ENCODE peak calls at places on chromosomes 12 and 14, in ten cellular contexts. One of them, this sample, is unnamed.

GRCh38 chr12:42396473-42397259 is 70.7 kb downstream of the PPHLN1 start:
- DNase-seq in brain microvascular endothelial cell: no peak
- DNase-seq in endodermal cell: no peak
- DNase-seq in choroid plexus epithelial cell: no peak
- DNase-seq in upper lobe of right lung: no peak
- DNase-seq in GM20000: no peak
- DNase-seq in epithelial cell of esophagus: no peak
- DNase-seq in fibroblast of pulmonary artery: no peak
- DNase-seq in heart left ventricle: no peak
- DNase-seq in neural crest cell: no peak
- DNase-seq in this sample: no peak

GRCh38 chr12:121649403-121649802 is 20.1 kb downstream of the MORN3 start:
- DNase-seq in brain microvascular endothelial cell: no peak
- DNase-seq in endodermal cell: no peak
- DNase-seq in choroid plexus epithelial cell: no peak
- DNase-seq in upper lobe of right lung: no peak
- DNase-seq in GM20000: no peak
- DNase-seq in epithelial cell of esophagus: peak; percentile 37
- DNase-seq in fibroblast of pulmonary artery: no peak
- DNase-seq in heart left ventricle: no peak
- DNase-seq in neural crest cell: no peak
- DNase-seq in this sample: no peak

GRCh38 chr14:92482621-92483319 is 30.8 kb upstream of the RIN3 start:
- DNase-seq in brain microvascular endothelial cell: no peak
- DNase-seq in endodermal cell: no peak
- DNase-seq in choroid plexus epithelial cell: no peak
- DNase-seq in upper lobe of right lung: no peak
- DNase-seq in GM20000: no peak
- DNase-seq in epithelial cell of esophagus: no peak
- DNase-seq in fibroblast of pulmonary artery: no peak
- DNase-seq in heart left ventricle: peak; percentile 8
- DNase-seq in neural crest cell: no peak
- DNase-seq in this sample: no peak

GRCh38 chr14:103141117-103141796 is 18.0 kb downstream of the TNFAIP2 start:
- DNase-seq in brain microvascular endothelial cell: no peak
- DNase-seq in endodermal cell: peak; percentile 94
- DNase-seq in choroid plexus epithelial cell: peak; percentile 61
- DNase-seq in upper lobe of right lung: no peak
- DNase-seq in GM20000: peak; percentile 84
- DNase-seq in epithelial cell of esophagus: peak; percentile 56
- DNase-seq in fibroblast of pulmonary artery: peak; percentile 65
- DNase-seq in heart left ventricle: no peak
- DNase-seq in neural crest cell: no peak
- DNase-seq in this sample: peak; percentile 77

GRCh38 chr12:49902399-49903350 is 1.0 kb downstream of the FAIM2 start:
- DNase-seq in brain microvascular endothelial cell: no peak
- DNase-seq in endodermal cell: peak; percentile 89
- DNase-seq in choroid plexus epithelial cell: no peak
- DNase-seq in upper lobe of right lung: no peak
- DNase-seq in GM20000: no peak
- DNase-seq in epithelial cell of esophagus: no peak
- DNase-seq in fibroblast of pulmonary artery: no peak
- DNase-seq in heart left ventricle: no peak
- DNase-seq in neural crest cell: no peak
- DNase-seq in this sample: no peak

GRCh38 chr14:55438066-55438683 is 2.2 kb downstream of the TBPL2 start:
- DNase-seq in brain microvascular endothelial cell: peak; percentile 58
- DNase-seq in endodermal cell: peak; percentile 63
- DNase-seq in choroid plexus epithelial cell: peak; percentile 88
- DNase-seq in upper lobe of right lung: no peak
- DNase-seq in GM20000: peak; percentile 55
- DNase-seq in epithelial cell of esophagus: peak; percentile 76
- DNase-seq in fibroblast of pulmonary artery: peak; percentile 84
- DNase-seq in heart left ventricle: no peak
- DNase-seq in neural crest cell: no peak
- DNase-seq in this sample: peak; percentile 68

GRCh38 chr14:92143962-92144361 is 22.2 kb downstream of the CPSF2 start:
- DNase-seq in brain microvascular endothelial cell: no peak
- DNase-seq in endodermal cell: no peak
- DNase-seq in choroid plexus epithelial cell: peak; percentile 3
- DNase-seq in upper lobe of right lung: no peak
- DNase-seq in GM20000: no peak
- DNase-seq in epithelial cell of esophagus: no peak
- DNase-seq in fibroblast of pulmonary artery: no peak
- DNase-seq in heart left ventricle: no peak
- DNase-seq in neural crest cell: no peak
- DNase-seq in this sample: no peak

GRCh38 chr12:106080111-106080732 is 58.5 kb downstream of the NUAK1 start:
- DNase-seq in brain microvascular endothelial cell: peak; percentile 71
- DNase-seq in endodermal cell: peak; percentile 72
- DNase-seq in choroid plexus epithelial cell: peak; percentile 92
- DNase-seq in upper lobe of right lung: no peak
- DNase-seq in GM20000: no peak
- DNase-seq in epithelial cell of esophagus: no peak
- DNase-seq in fibroblast of pulmonary artery: peak; percentile 67
- DNase-seq in heart left ventricle: no peak
- DNase-seq in neural crest cell: peak; percentile 30
- DNase-seq in this sample: no peak

GRCh38 chr12:53180931-53181645 is 363 bp upstream of the CSAD start:
- DNase-seq in brain microvascular endothelial cell: peak; percentile 41
- DNase-seq in endodermal cell: peak; percentile 93
- DNase-seq in choroid plexus epithelial cell: peak; percentile 80
- DNase-seq in upper lobe of right lung: peak; percentile 91
- DNase-seq in GM20000: peak; percentile 94
- DNase-seq in epithelial cell of esophagus: peak; percentile 73
- DNase-seq in fibroblast of pulmonary artery: peak; percentile 70
- DNase-seq in heart left ventricle: peak; percentile 85
- DNase-seq in neural crest cell: peak; percentile 77
- DNase-seq in this sample: peak; percentile 68

GRCh38 chr14:97113339-97113738 is 316.2 kb downstream of the VRK1 start:
- DNase-seq in brain microvascular endothelial cell: no peak
- DNase-seq in endodermal cell: no peak
- DNase-seq in choroid plexus epithelial cell: no peak
- DNase-seq in upper lobe of right lung: no peak
- DNase-seq in GM20000: no peak
- DNase-seq in epithelial cell of esophagus: no peak
- DNase-seq in fibroblast of pulmonary artery: no peak
- DNase-seq in heart left ventricle: no peak
- DNase-seq in neural crest cell: no peak
- DNase-seq in this sample: peak; percentile 64

GRCh38 chr12:70609739-70610491 is 27.3 kb downstream of the PTPRB start:
- DNase-seq in brain microvascular endothelial cell: no peak
- DNase-seq in endodermal cell: peak; percentile 84
- DNase-seq in choroid plexus epithelial cell: no peak
- DNase-seq in upper lobe of right lung: peak; percentile 74
- DNase-seq in GM20000: no peak
- DNase-seq in epithelial cell of esophagus: peak; percentile 39
- DNase-seq in fibroblast of pulmonary artery: peak; percentile 38
- DNase-seq in heart left ventricle: peak; percentile 77
- DNase-seq in neural crest cell: peak; percentile 27
- DNase-seq in this sample: peak; percentile 35

GRCh38 chr12:94297876-94298520 is 149.6 kb downstream of the PLXNC1 start:
- DNase-seq in brain microvascular endothelial cell: no peak
- DNase-seq in endodermal cell: no peak
- DNase-seq in choroid plexus epithelial cell: no peak
- DNase-seq in upper lobe of right lung: no peak
- DNase-seq in GM20000: no peak
- DNase-seq in epithelial cell of esophagus: no peak
- DNase-seq in fibroblast of pulmonary artery: peak; percentile 21
- DNase-seq in heart left ventricle: no peak
- DNase-seq in neural crest cell: no peak
- DNase-seq in this sample: no peak

GRCh38 chr14:59882957-59883356 is 12.4 kb upstream of the RTN1 start:
- DNase-seq in brain microvascular endothelial cell: no peak
- DNase-seq in endodermal cell: no peak
- DNase-seq in choroid plexus epithelial cell: peak; percentile 33
- DNase-seq in upper lobe of right lung: no peak
- DNase-seq in GM20000: no peak
- DNase-seq in epithelial cell of esophagus: no peak
- DNase-seq in fibroblast of pulmonary artery: peak; percentile 3
- DNase-seq in heart left ventricle: no peak
- DNase-seq in neural crest cell: no peak
- DNase-seq in this sample: peak; percentile 19

GRCh38 chr12:14756331-14757143 is 46.7 kb downstream of the WBP11 start:
- DNase-seq in brain microvascular endothelial cell: no peak
- DNase-seq in endodermal cell: peak; percentile 85
- DNase-seq in choroid plexus epithelial cell: peak; percentile 34
- DNase-seq in upper lobe of right lung: no peak
- DNase-seq in GM20000: no peak
- DNase-seq in epithelial cell of esophagus: no peak
- DNase-seq in fibroblast of pulmonary artery: peak; percentile 20
- DNase-seq in heart left ventricle: no peak
- DNase-seq in neural crest cell: peak; percentile 22
- DNase-seq in this sample: no peak

GRCh38 chr12:93679308-93679933 is 2.2 kb downstream of the CRADD start:
- DNase-seq in brain microvascular endothelial cell: no peak
- DNase-seq in endodermal cell: no peak
- DNase-seq in choroid plexus epithelial cell: no peak
- DNase-seq in upper lobe of right lung: no peak
- DNase-seq in GM20000: no peak
- DNase-seq in epithelial cell of esophagus: no peak
- DNase-seq in fibroblast of pulmonary artery: no peak
- DNase-seq in heart left ventricle: peak; percentile 70
- DNase-seq in neural crest cell: no peak
- DNase-seq in this sample: no peak

GRCh38 chr12:27610380-27610779 is 85.9 kb upstream of the REP15 start:
- DNase-seq in brain microvascular endothelial cell: no peak
- DNase-seq in endodermal cell: no peak
- DNase-seq in choroid plexus epithelial cell: peak; percentile 79
- DNase-seq in upper lobe of right lung: no peak
- DNase-seq in GM20000: no peak
- DNase-seq in epithelial cell of esophagus: peak; percentile 90
- DNase-seq in fibroblast of pulmonary artery: peak; percentile 60
- DNase-seq in heart left ventricle: no peak
- DNase-seq in neural crest cell: no peak
- DNase-seq in this sample: peak; percentile 78

DNA sequence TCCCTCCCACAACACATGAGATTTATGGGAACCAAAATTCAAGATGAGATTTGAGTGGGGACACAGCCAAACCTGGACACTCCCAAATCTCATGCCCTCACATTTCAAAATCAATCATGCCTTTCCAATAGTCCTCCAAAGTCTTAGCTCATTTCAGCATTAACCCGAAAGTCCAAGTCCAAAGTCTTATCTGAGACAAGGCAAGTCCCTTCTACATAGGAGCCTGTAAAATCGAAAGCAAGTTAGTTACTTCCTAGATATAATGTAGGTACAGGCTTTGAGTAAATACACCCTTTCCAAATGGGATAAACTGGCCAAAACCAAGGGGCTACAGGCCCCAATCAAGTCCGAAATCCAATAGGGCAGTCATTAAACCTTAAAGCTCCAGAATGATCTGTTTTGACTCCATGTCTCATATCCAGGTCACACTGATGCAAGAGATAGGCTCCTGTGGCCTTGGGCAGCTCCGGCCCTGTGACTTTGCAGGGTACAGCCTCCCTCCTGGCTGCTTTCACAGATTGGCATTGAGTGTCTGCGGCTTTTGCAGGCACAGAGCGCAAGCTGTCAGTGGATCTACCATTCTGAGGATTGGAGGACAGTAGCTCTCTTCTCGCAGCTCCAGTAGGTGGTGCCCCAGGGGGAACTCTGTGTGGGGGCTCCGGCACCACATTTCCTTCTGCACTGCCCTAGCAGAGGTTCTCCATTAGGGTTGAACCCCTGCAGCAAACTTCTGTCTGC is 60.1 kb downstream of the LRIG3 start:
- DNase-seq in brain microvascular endothelial cell: no peak
- DNase-seq in endodermal cell: peak; percentile 70
- DNase-seq in choroid plexus epithelial cell: no peak
- DNase-seq in upper lobe of right lung: no peak
- DNase-seq in GM20000: no peak
- DNase-seq in epithelial cell of esophagus: no peak
- DNase-seq in fibroblast of pulmonary artery: no peak
- DNase-seq in heart left ventricle: no peak
- DNase-seq in neural crest cell: no peak
- DNase-seq in this sample: no peak
- TF ChIP-seq CTCF in brain microvascular endothelial cell: no peak
- TF ChIP-seq CTCF in endodermal cell: peak; percentile 40
- TF ChIP-seq CTCF in choroid plexus epithelial cell: no peak
- TF ChIP-seq CTCF in upper lobe of right lung: no peak
- TF ChIP-seq CTCF in GM20000: no peak
- TF ChIP-seq CTCF in epithelial cell of esophagus: no peak
- TF ChIP-seq CTCF in fibroblast of pulmonary artery: no peak
- TF ChIP-seq CTCF in heart left ventricle: no peak
- TF ChIP-seq CTCF in neural crest cell: no peak
- TF ChIP-seq CTCF in this sample: no peak

GRCh38 chr12:102992297-102992696 is 34.8 kb downstream of the ASCL1 start:
- DNase-seq in brain microvascular endothelial cell: no peak
- DNase-seq in endodermal cell: no peak
- DNase-seq in choroid plexus epithelial cell: no peak
- DNase-seq in upper lobe of right lung: no peak
- DNase-seq in GM20000: peak; percentile 34
- DNase-seq in epithelial cell of esophagus: peak; percentile 2
- DNase-seq in fibroblast of pulmonary artery: no peak
- DNase-seq in heart left ventricle: no peak
- DNase-seq in neural crest cell: no peak
- DNase-seq in this sample: no peak
- TF ChIP-seq CTCF in brain microvascular endothelial cell: no peak
- TF ChIP-seq CTCF in endodermal cell: peak; percentile 31
- TF ChIP-seq CTCF in choroid plexus epithelial cell: no peak
- TF ChIP-seq CTCF in upper lobe of right lung: no peak
- TF ChIP-seq CTCF in GM20000: no peak
- TF ChIP-seq CTCF in epithelial cell of esophagus: no peak
- TF ChIP-seq CTCF in fibroblast of pulmonary artery: no peak
- TF ChIP-seq CTCF in heart left ventricle: no peak
- TF ChIP-seq CTCF in neural crest cell: no peak
- TF ChIP-seq CTCF in this sample: no peak

GRCh38 chr12:108234155-108234554 is 105.0 kb downstream of the CMKLR1 start:
- DNase-seq in brain microvascular endothelial cell: no peak
- DNase-seq in endodermal cell: no peak
- DNase-seq in choroid plexus epithelial cell: peak; percentile 52
- DNase-seq in upper lobe of right lung: no peak
- DNase-seq in GM20000: peak; percentile 23
- DNase-seq in epithelial cell of esophagus: no peak
- DNase-seq in fibroblast of pulmonary artery: peak; percentile 8
- DNase-seq in heart left ventricle: no peak
- DNase-seq in neural crest cell: no peak
- DNase-seq in this sample: peak; percentile 14
- TF ChIP-seq CTCF in brain microvascular endothelial cell: peak; percentile 27
- TF ChIP-seq CTCF in endodermal cell: peak; percentile 43
- TF ChIP-seq CTCF in choroid plexus epithelial cell: peak; percentile 68
- TF ChIP-seq CTCF in upper lobe of right lung: peak; percentile 47
- TF ChIP-seq CTCF in GM20000: no peak
- TF ChIP-seq CTCF in epithelial cell of esophagus: no peak
- TF ChIP-seq CTCF in fibroblast of pulmonary artery: no peak
- TF ChIP-seq CTCF in heart left ventricle: peak; percentile 46
- TF ChIP-seq CTCF in neural crest cell: peak; percentile 13
- TF ChIP-seq CTCF in this sample: no peak

DNA sequence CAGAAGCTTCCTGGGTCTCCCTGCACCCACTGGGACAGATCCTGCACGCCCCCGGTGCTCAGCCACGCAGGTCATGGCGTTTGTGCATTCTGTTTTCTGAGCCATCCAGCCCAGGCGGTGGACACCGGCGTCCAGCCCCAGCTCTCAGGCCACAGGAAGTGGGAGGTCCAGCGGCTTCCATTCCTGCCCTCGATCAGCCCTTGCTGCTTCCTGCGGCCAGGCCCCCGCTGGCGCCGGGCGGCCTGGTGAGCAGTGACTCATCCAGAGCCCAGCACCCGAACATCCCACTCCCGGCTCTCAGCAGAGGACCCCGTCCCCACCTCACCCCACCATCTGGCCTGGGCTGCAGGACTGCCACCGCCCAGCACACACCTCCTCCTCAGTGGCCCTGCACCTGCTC is 18.0 kb upstream of the NUDT14 start:
- DNase-seq in brain microvascular endothelial cell: peak; percentile 37
- DNase-seq in endodermal cell: no peak
- DNase-seq in choroid plexus epithelial cell: peak; percentile 84
- DNase-seq in upper lobe of right lung: no peak
- DNase-seq in GM20000: no peak
- DNase-seq in epithelial cell of esophagus: no peak
- DNase-seq in fibroblast of pulmonary artery: peak; percentile 44
- DNase-seq in heart left ventricle: peak; percentile 74
- DNase-seq in neural crest cell: no peak
- DNase-seq in this sample: no peak
- TF ChIP-seq CTCF in brain microvascular endothelial cell: no peak
- TF ChIP-seq CTCF in endodermal cell: no peak
- TF ChIP-seq CTCF in choroid plexus epithelial cell: no peak
- TF ChIP-seq CTCF in upper lobe of right lung: no peak
- TF ChIP-seq CTCF in GM20000: no peak
- TF ChIP-seq CTCF in epithelial cell of esophagus: no peak
- TF ChIP-seq CTCF in fibroblast of pulmonary artery: no peak
- TF ChIP-seq CTCF in heart left ventricle: no peak
- TF ChIP-seq CTCF in neural crest cell: no peak
- TF ChIP-seq CTCF in this sample: no peak

This sample was measured in MCF 10A.